ENCODE peak calls at places on chromosomes 11 and 22, in ten cellular contexts. O is RWPE1, A is fibroblast of lung, B is Panc1, W is AG09309, N is Calu3, G is HCT116, T is coronary artery, J is AG09319, Y is tibial nerve. U is an unnamed sample.

GRCh38 chr22:37273846-37274225 is 8.5 kb upstream of the CYTH4 start:
- DNase-seq in O (no peak), A (no peak), B (no peak), W (no peak), N (no peak), G (no peak), T (no peak), J (no peak), Y (no peak), U (no peak)

GRCh38 chr11:39365809-39366436 is 2093.5 kb downstream of the LRRC4C start:
- DNase-seq in O (peak; percentile 55), A (peak; percentile 70), B (peak; percentile 17), W (no peak), N (no peak), G (no peak), T (no peak), J (no peak), Y (no peak), U (no peak)

GRCh38 chr11:103450241-103450640 is 341.0 kb downstream of the DYNC2H1 start:
- DNase-seq in O (no peak), A (peak; percentile 69), B (no peak), W (no peak), N (no peak), G (no peak), T (no peak), J (no peak), Y (no peak), U (no peak)

GRCh38 chr11:86232556-86232955 is 12.0 kb upstream of the EED start:
- DNase-seq in O (no peak), A (no peak), B (no peak), W (no peak), N (no peak), G (no peak), T (no peak), J (no peak), Y (no peak), U (no peak)

GRCh38 chr11:62614275-62614674 is 1.2 kb downstream of the ROM1 start:
- DNase-seq in O (no peak), A (no peak), B (no peak), W (no peak), N (peak; percentile 50), G (no peak), T (no peak), J (no peak), Y (no peak), U (no peak)

GRCh38 chr11:763073-763463 is 14.2 kb downstream of the GATD1 start:
- DNase-seq in O (peak; percentile 69), A (no peak), B (no peak), W (no peak), N (peak; percentile 57), G (no peak), T (no peak), J (no peak), Y (no peak), U (no peak)

GRCh38 chr11:85406316-85406715 is 220.8 kb downstream of the DLG2 start:
- DNase-seq in O (no peak), A (no peak), B (no peak), W (no peak), N (no peak), G (no peak), T (no peak), J (no peak), Y (no peak), U (no peak)

GRCh38 chr22:19942886-19943664 is 1.5 kb upstream of the TXNRD2 start:
- DNase-seq in O (peak; percentile 47), A (peak; percentile 92), B (no peak), W (peak; percentile 80), N (no peak), G (no peak), T (no peak), J (peak; percentile 76), Y (peak; percentile 63), U (no peak)

GRCh38 chr11:61539009-61539408 is 30.5 kb downstream of the LRRC10B start:
- DNase-seq in O (no peak), A (no peak), B (no peak), W (no peak), N (no peak), G (no peak), T (no peak), J (no peak), Y (no peak), U (no peak)

GRCh38 chr11:34869425-34869824 is 46.8 kb downstream of the APIP start:
- DNase-seq in O (no peak), A (no peak), B (no peak), W (no peak), N (no peak), G (no peak), T (no peak), J (no peak), Y (no peak), U (no peak)
- TF ChIP-seq CTCF in O (no peak), A (no peak), B (peak; percentile 36), W (peak; percentile 13), N (no peak), G (peak; percentile 56), T (no peak), J (no peak), Y (no peak), U (no peak)

GRCh38 chr22:22974795-22975580 is 87.4 kb downstream of the IGLL5 start:
- DNase-seq in O (no peak), A (no peak), B (no peak), W (no peak), N (no peak), G (no peak), T (no peak), J (no peak), Y (no peak), U (no peak)

GRCh38 chr22:22974156-22974555 is 86.5 kb downstream of the IGLL5 start:
- DNase-seq in O (no peak), A (no peak), B (no peak), W (no peak), N (no peak), G (no peak), T (no peak), J (no peak), Y (no peak), U (no peak)

GRCh38 chr22:22977479-22978200 is 90.0 kb downstream of the IGLL5 start:
- DNase-seq in O (no peak), A (peak; percentile 3), B (no peak), W (no peak), N (no peak), G (no peak), T (no peak), J (no peak), Y (no peak), U (no peak)

GRCh38 chr22:22978637-22979036 is 91.0 kb downstream of the IGLL5 start:
- DNase-seq in O (no peak), A (no peak), B (no peak), W (no peak), N (no peak), G (no peak), T (no peak), J (no peak), Y (no peak), U (no peak)

GRCh38 chr22:22976033-22976922 is 88.7 kb downstream of the IGLL5 start:
- DNase-seq in O (no peak), A (no peak), B (no peak), W (no peak), N (no peak), G (no peak), T (no peak), J (no peak), Y (no peak), U (no peak)
- TF ChIP-seq CTCF in O (no peak), A (no peak), B (peak; percentile 33), W (no peak), N (no peak), G (peak; percentile 25), T (no peak), J (no peak), Y (no peak), U (no peak)

DNA sequence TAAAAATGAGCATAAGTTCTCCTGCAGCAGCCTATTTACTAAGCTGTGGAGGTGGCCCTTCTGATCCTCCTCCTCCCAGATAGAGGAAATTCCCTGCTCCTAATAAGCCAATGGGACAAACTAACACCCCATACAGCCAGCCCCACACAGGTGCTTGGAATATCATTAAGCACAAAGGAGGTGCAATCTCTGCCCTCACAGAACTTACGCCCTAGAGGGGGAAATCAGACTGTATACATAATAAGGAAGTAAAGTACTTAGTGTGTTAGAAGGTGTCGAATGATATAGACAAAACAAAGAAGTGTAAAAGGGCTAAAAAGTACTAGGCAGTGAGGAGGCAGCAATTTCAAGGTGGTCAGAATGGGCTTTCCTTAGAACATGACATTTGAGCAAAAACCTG is 5.8 kb downstream of the MS4A12 start:
- DNase-seq in O (no peak), A (no peak), B (no peak), W (no peak), N (no peak), G (no peak), T (no peak), J (no peak), Y (no peak), U (no peak)
- TF ChIP-seq CTCF in O (no peak), A (no peak), B (no peak), W (no peak), N (no peak), G (no peak), T (no peak), J (no peak), Y (no peak), U (no peak)

GRCh38 chr11:108853151-108853550 is 188.3 kb downstream of the DDX10 start:
- DNase-seq in O (no peak), A (no peak), B (no peak), W (no peak), N (no peak), G (no peak), T (no peak), J (no peak), Y (no peak), U (no peak)
- TF ChIP-seq CTCF in O (no peak), A (no peak), B (no peak), W (no peak), N (no peak), G (no peak), T (no peak), J (no peak), Y (no peak), U (no peak)

DNA sequence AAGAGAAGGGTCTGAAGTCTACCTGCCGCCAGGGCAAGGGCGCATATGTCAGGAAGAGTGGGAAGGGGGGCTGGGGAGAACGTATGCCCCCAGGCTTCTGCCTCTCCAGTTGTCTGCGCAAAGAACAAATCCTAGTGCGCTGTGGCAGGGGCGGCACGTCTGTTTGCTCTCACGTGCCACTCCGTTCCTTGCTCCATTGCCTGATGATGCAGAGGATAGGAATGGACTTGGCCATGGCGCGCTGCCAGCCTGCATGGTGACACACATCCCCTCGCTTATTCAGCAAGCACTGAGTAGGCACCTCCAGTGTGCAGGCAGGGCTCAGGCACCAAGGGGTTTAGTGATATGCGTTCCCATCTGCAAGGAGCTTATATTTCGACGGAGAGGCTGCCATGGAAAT is 45.4 kb upstream of the SLC22A12 start:
- DNase-seq in O (peak; percentile 88), A (peak; percentile 78), B (peak; percentile 67), W (peak; percentile 23), N (peak; percentile 80), G (peak; percentile 69), T (no peak), J (no peak), Y (no peak), U (no peak)
- TF ChIP-seq CTCF in O (no peak), A (no peak), B (no peak), W (no peak), N (no peak), G (no peak), T (no peak), J (no peak), Y (no peak), U (no peak)

GRCh38 chr11:118885319-118885718 is 1.6 kb downstream of the CXCR5 start:
- DNase-seq in O (no peak), A (no peak), B (no peak), W (no peak), N (no peak), G (no peak), T (no peak), J (no peak), Y (no peak), U (no peak)
- TF ChIP-seq CTCF in O (no peak), A (no peak), B (no peak), W (no peak), N (no peak), G (no peak), T (no peak), J (no peak), Y (no peak), U (no peak)

U was measured in omental fat pad.